ENCODE peak calls at places on chromosomes 12 and 14, in four cellular contexts. Y, R, T and S are unnamed samples.
A peak's percentile ranks its signal among the peaks of the same experiment; 100 is the strongest.

GRCh38 chr14:52961060-52961639 is 10.3 kb upstream of the FERMT2 start:
- DNase-seq in Y (peak; percentile 13), R (no peak), T (peak; percentile 38), S (peak; percentile 31)

GRCh38 chr14:103748539-103748867 is 32.9 kb downstream of the ZFYVE21 start:
- DNase-seq in Y (no peak), R (no peak), T (no peak), S (no peak)

GRCh38 chr14:61347771-61348443 is 26.5 kb downstream of the PRKCH start:
- DNase-seq in Y (no peak), R (no peak), T (no peak), S (no peak)

GRCh38 chr14:61575126-61575525 is 120.2 kb upstream of the HIF1A start:
- DNase-seq in Y (no peak), R (no peak), T (no peak), S (no peak)

GRCh38 chr14:77140937-77141591 is 527 bp downstream of the ZDHHC22 start:
- DNase-seq in Y (no peak), R (no peak), T (no peak), S (no peak)

GRCh38 chr14:89276424-89276975 is 140.5 kb downstream of the FOXN3 start:
- DNase-seq in Y (no peak), R (no peak), T (peak; percentile 33), S (no peak)

GRCh38 chr14:104536942-104537612 is 42.5 kb upstream of the C14orf180 start:
- DNase-seq in Y (no peak), R (no peak), T (no peak), S (no peak)

GRCh38 chr12:114399664-114400211 is 6.2 kb downstream of the TBX5 start:
- DNase-seq in Y (no peak), R (no peak), T (no peak), S (no peak)

GRCh38 chr12:20183563-20183962 is 184.8 kb upstream of the PDE3A start:
- DNase-seq in Y (no peak), R (no peak), T (no peak), S (no peak)

GRCh38 chr12:25718081-25718731 is 165.1 kb upstream of the LMNTD1 start:
- DNase-seq in Y (no peak), R (no peak), T (no peak), S (no peak)

GRCh38 chr14:76309572-76310551 is 66.1 kb upstream of the ESRRB start:
- DNase-seq in Y (no peak), R (no peak), T (no peak), S (no peak)

GRCh38 chr12:123483602-123484273 is 25.8 kb downstream of the SNRNP35 start:
- DNase-seq in Y (no peak), R (no peak), T (no peak), S (no peak)

GRCh38 chr12:93287152-93287551 is 90.6 kb upstream of the NUDT4 start:
- DNase-seq in Y (no peak), R (no peak), T (no peak), S (no peak)

GRCh38 chr14:71449316-71450055 is 482.7 kb upstream of the RGS6 start:
- DNase-seq in Y (no peak), R (no peak), T (no peak), S (no peak)

GRCh38 chr12:39935275-39935674 is 170.6 kb downstream of the SLC2A13 start:
- DNase-seq in Y (no peak), R (no peak), T (no peak), S (no peak)

GRCh38 chr12:27193854-27194544 is 50.1 kb upstream of the STK38L start:
- DNase-seq in Y (no peak), R (no peak), T (no peak), S (no peak)

GRCh38 chr12:17383321-17383720 is 706.7 kb downstream of the RERGL start:
- DNase-seq in Y (no peak), R (no peak), T (no peak), S (no peak)